ENCODE peak calls at places on chromosomes 12 and 14, in four cellular contexts. I is SK-N-SH, N is HepG2, X is K562. Q is an unnamed sample.

GRCh38 chr14:61188196-61188595 is 92.9 kb downstream of the TMEM30B start:
- DNase-seq in I (no peak), N (no peak), X (no peak), Q (no peak)

GRCh38 chr12:9741726-9742125 is 8.8 kb upstream of the CLECL1 start:
- DNase-seq in I (no peak), N (no peak), X (no peak), Q (peak; percentile 89)

GRCh38 chr12:40829738-40830144 is 137.5 kb downstream of the CNTN1 start:
- DNase-seq in I (no peak), N (no peak), X (no peak), Q (no peak)

GRCh38 chr14:72439707-72440106 is 454.2 kb downstream of the DPF3 start:
- DNase-seq in I (no peak), N (no peak), X (no peak), Q (peak; percentile 28)

GRCh38 chr14:99879401-99880295 is 86.4 kb downstream of the EML1 start:
- DNase-seq in I (no peak), N (no peak), X (no peak), Q (no peak)

GRCh38 chr12:113196996-113197395 is 11.5 kb downstream of the RITA1 start:
- DNase-seq in I (peak; percentile 92), N (peak; percentile 69), X (peak; percentile 73), Q (no peak)

GRCh38 chr12:79934309-79935020 is 432 bp downstream of the PPP1R12A start:
- DNase-seq in I (peak; percentile 67), N (peak; percentile 17), X (peak; percentile 55), Q (no peak)

GRCh38 chr12:29103539-29103974 is 45.5 kb upstream of the FAR2 start:
- DNase-seq in I (no peak), N (no peak), X (no peak), Q (peak; percentile 75)

GRCh38 chr14:68463705-68464104 is 329.2 kb downstream of the ZFP36L1 start:
- DNase-seq in I (no peak), N (peak; percentile 63), X (no peak), Q (no peak)

GRCh38 chr14:104869669-104870367 is 4.8 kb downstream of the CEP170B start:
- DNase-seq in I (no peak), N (no peak), X (no peak), Q (no peak)

GRCh38 chr14:89061696-89062095 is 237.2 kb downstream of the TTC8 start:
- DNase-seq in I (no peak), N (no peak), X (no peak), Q (no peak)

GRCh38 chr12:107118624-107119023 is 25.3 kb upstream of the CRY1 start:
- DNase-seq in I (no peak), N (no peak), X (no peak), Q (no peak)

GRCh38 chr14:65945333-65945732 is 532.8 kb downstream of the FUT8 start:
- DNase-seq in I (no peak), N (no peak), X (no peak), Q (no peak)

GRCh38 chr12:1102088-1102487 is 111.1 kb downstream of the ERC1 start:
- DNase-seq in I (no peak), N (no peak), X (no peak), Q (no peak)

GRCh38 chr14:100748403-100748802 is 21.7 kb downstream of the DLK1 start:
- DNase-seq in I (no peak), N (no peak), X (no peak), Q (no peak)

GRCh38 chr12:452667-453210 is 7.0 kb upstream of the B4GALNT3 start:
- DNase-seq in I (no peak), N (no peak), X (peak; percentile 48), Q (no peak)

GRCh38 chr14:31420013-31420318 is 384 bp downstream of the HEATR5A start:
- DNase-seq in I (peak; percentile 75), N (peak; percentile 90), X (peak; percentile 59), Q (no peak)

DNA sequence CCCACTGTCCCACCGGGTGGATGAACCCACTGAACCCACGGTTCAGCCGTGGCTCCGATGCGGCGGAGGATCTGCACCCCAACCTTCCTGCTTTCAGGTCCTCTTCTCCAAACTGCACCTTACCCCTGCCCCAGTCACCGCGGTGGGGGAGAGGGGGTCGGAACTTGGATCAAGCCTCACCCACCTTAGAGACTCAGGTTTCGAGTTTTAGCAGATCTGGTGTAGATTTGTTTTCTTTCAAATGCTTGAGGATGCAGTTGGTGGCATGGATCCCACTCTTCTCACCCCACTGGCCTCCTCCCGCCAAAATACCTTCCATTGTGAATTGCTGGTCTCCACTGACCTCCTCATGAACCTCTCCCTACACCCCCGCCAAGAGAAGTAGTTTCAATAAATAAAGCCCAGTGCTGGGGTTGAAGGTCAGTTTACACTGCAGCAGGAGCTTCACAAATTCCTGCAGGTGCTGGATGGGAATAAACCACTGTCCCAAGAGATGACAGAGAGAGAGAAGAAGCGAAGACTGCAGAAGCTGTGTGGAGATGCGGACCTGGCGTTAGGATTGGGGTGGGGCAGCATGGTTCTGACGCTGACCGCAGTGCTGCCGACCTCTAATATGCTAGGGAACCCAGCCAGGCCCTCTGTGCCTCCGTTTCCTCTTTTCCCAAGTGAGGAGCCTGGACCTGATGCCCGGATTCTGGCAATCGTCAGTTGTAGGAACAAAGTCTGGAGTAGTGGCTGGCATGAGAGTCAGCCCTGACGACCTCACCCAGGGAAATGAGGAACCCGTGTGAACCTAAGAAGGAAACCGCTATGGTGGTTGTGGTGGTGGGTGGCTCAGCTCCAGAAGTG is 7.4 kb downstream of the TTC6 start:
- DNase-seq in I (no peak), N (peak; percentile 98), X (no peak), Q (no peak)
- TF ChIP-seq YY1 in I (no peak), N (peak; percentile 34), X (no peak), Q (no peak)

DNA sequence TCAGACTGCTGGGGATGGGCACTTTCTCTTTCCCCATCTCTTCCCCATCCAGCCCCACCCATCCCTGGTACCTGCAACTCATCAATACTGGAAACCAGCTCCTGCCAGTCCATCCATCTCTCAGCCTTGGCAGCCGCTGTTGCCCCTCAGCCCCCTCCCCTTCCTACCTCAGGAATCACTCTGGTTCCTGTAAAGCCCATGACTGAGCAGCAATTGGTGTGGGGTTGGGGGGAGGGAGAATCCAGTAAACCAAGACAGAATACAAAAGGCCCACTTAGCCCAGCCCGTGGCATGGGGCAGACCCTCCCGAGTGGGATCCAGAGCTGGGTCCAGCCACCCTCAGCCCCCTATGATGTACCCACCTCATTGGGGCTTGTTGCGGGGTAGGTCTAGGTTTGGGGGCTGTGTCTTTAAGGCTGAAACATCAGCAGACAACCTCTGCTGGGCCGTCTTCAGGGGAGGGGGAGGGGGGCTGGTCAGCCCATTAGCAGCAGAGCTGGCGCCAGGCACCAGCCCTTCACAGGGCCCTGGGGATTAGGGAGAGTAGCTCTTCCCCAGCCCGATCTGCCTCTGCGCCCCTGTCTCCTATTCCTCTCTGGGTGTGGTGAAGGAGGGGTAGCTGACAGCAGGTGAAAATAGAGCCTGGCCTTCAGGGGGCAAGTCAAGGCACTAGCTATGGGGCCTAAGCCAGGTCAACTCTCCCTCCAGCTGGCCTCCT is 702 bp upstream of the PRPH start:
- DNase-seq in I (peak; percentile 61), N (no peak), X (no peak), Q (no peak)
- TF ChIP-seq MXI1 in I (no peak), N (no peak), X (no peak), Q (no peak)

DNA sequence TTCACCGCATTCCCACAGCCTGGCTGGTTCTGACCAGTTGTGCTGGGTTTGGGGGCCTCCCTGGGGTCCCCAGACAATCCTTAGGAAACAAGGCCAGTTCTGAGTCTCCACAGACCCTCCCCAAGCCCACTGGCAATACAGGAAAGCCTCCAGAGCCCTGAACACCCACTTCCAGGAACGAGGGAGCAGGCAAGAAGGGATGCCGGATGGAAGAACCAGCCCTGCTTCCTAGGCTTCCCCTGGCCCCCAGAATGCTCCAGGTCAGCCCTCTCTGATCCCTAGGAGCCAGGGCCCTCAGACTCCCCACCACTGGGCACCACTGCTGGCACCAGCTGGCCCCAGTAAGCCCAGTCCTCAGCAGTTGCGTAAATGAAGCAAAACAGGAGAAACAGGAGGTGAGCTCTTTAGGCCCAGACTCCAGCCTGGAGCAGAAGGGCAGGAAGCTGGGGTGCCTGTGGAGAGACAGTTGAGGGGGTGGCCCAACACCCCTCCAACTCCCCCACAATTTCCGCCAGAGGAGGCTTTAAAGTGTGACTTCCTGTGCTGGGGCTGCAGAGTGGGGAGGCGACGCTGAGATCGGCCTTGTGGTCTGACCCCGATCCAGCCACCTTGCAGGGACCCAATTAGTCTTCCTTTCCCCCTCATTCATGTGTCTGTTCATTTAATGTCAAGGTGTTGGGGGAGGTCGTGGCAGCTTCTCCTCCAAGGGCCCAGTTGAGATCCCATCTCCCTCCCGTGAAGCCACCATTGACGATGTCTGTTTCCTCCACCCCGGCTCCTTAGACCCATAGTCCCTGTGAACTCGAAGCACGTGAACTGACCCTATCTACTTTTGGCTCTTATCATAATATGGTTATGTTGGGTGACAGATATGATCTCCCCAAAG is 4.8 kb downstream of the TNFRSF1A start:
- DNase-seq in I (no peak), N (no peak), X (peak; percentile 26), Q (no peak)
- TF ChIP-seq YY1 in I (no peak), N (no peak), X (no peak), Q (no peak)

GRCh38 chr12:100043657-100044056 is 58.9 kb upstream of the ANKS1B start:
- DNase-seq in I (no peak), N (no peak), X (no peak), Q (no peak)
- TF ChIP-seq MXI1 in I (no peak), N (no peak), X (no peak), Q (no peak)

GRCh38 chr14:33230016-33230415 is 291.3 kb downstream of the NPAS3 start:
- DNase-seq in I (no peak), N (no peak), X (no peak), Q (no peak)
- TF ChIP-seq YY1 in I (no peak), N (no peak), X (no peak), Q (no peak)

GRCh38 chr12:4274396-4274959 is 916 bp downstream of the CCND2 start:
- DNase-seq in I (no peak), N (no peak), X (no peak), Q (no peak)
- TF ChIP-seq MXI1 in I (no peak), N (no peak), X (no peak), Q (peak; percentile 37)

Q was measured in GM12878.